ENCODE peak calls at places on chromosomes 12 and 14, in eight cellular contexts. One of them, this sample, is unnamed.

GRCh38 chr14:69238883-69239282 is 21.1 kb upstream of the GALNT16 start:
- DNase-seq in transverse colon: no peak
- DNase-seq in mammary epithelial cell: no peak
- DNase-seq in IMR-90: no peak
- DNase-seq in adrenal gland: no peak
- DNase-seq in A673: no peak
- DNase-seq in fibroblast of lung: no peak
- DNase-seq in tibial artery: no peak
- DNase-seq in this sample: no peak

GRCh38 chr14:77122555-77123125 is 19.0 kb downstream of the ZDHHC22 start:
- DNase-seq in A673: no peak
- DNase-seq in transverse colon: no peak
- DNase-seq in mammary epithelial cell: no peak
- DNase-seq in fibroblast of lung: no peak
- DNase-seq in IMR-90: no peak
- DNase-seq in tibial artery: no peak
- DNase-seq in adrenal gland: no peak
- DNase-seq in this sample: no peak

GRCh38 chr12:92139634-92140555 is 5.8 kb downstream of the BTG1 start:
- DNase-seq in IMR-90: peak; percentile 59
- DNase-seq in fibroblast of lung: peak; percentile 58
- DNase-seq in tibial artery: no peak
- DNase-seq in transverse colon: no peak
- DNase-seq in A673: no peak
- DNase-seq in adrenal gland: no peak
- DNase-seq in mammary epithelial cell: peak; percentile 76
- DNase-seq in this sample: no peak

GRCh38 chr12:51891843-51892242 is 3.9 kb downstream of the ANKRD33 start:
- DNase-seq in mammary epithelial cell: no peak
- DNase-seq in A673: no peak
- DNase-seq in fibroblast of lung: peak; percentile 51
- DNase-seq in tibial artery: no peak
- DNase-seq in transverse colon: no peak
- DNase-seq in IMR-90: peak; percentile 31
- DNase-seq in adrenal gland: no peak
- DNase-seq in this sample: no peak

GRCh38 chr14:103058209-103059055 is 1.1 kb upstream of the CDC42BPB start:
- DNase-seq in tibial artery: peak; percentile 69
- DNase-seq in transverse colon: no peak
- DNase-seq in mammary epithelial cell: no peak
- DNase-seq in fibroblast of lung: peak; percentile 14
- DNase-seq in adrenal gland: no peak
- DNase-seq in A673: no peak
- DNase-seq in IMR-90: peak; percentile 8
- DNase-seq in this sample: no peak

GRCh38 chr14:69282448-69282847 is 22.5 kb downstream of the GALNT16 start:
- DNase-seq in A673: no peak
- DNase-seq in mammary epithelial cell: no peak
- DNase-seq in tibial artery: no peak
- DNase-seq in transverse colon: no peak
- DNase-seq in adrenal gland: no peak
- DNase-seq in IMR-90: no peak
- DNase-seq in fibroblast of lung: no peak
- DNase-seq in this sample: no peak

GRCh38 chr14:91669867-91670266 is 62.0 kb downstream of the CATSPERB start:
- DNase-seq in tibial artery: no peak
- DNase-seq in transverse colon: no peak
- DNase-seq in IMR-90: no peak
- DNase-seq in adrenal gland: no peak
- DNase-seq in fibroblast of lung: no peak
- DNase-seq in A673: no peak
- DNase-seq in mammary epithelial cell: no peak
- DNase-seq in this sample: no peak

GRCh38 chr14:96106891-96107290 is 67.7 kb downstream of the C14orf132 start:
- DNase-seq in IMR-90: no peak
- DNase-seq in mammary epithelial cell: no peak
- DNase-seq in fibroblast of lung: no peak
- DNase-seq in adrenal gland: no peak
- DNase-seq in tibial artery: no peak
- DNase-seq in transverse colon: no peak
- DNase-seq in A673: no peak
- DNase-seq in this sample: no peak

DNA sequence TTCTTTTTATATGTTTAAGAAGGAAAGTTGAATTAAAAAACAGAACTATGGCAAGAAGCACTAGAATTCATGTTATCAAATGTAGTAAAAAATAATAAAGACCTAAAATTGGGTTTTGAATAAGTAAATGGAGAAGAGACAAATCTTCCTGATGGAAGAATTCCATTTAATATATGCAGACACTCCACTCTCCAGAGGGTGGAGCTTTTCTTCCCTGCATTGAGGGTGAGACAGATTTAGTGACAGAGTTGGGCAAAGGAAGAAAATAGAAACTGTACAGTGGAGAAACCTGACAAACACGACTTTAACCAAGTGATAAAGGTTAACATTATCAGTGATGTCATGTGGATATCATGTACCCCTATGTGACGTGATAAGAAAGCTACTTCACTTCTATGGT is 217.6 kb downstream of the PRKD1 start:
- DNase-seq in transverse colon: no peak
- DNase-seq in IMR-90: peak; percentile 7
- DNase-seq in adrenal gland: no peak
- DNase-seq in fibroblast of lung: peak; percentile 40
- DNase-seq in mammary epithelial cell: no peak
- DNase-seq in A673: peak; percentile 54
- DNase-seq in tibial artery: no peak
- DNase-seq in this sample: no peak
- TF ChIP-seq CTCF in transverse colon: no peak
- TF ChIP-seq CTCF in IMR-90: peak; percentile 33
- TF ChIP-seq CTCF in adrenal gland: no peak
- TF ChIP-seq CTCF in fibroblast of lung: peak; percentile 44
- TF ChIP-seq CTCF in mammary epithelial cell: no peak
- TF ChIP-seq CTCF in A673: peak; percentile 61
- TF ChIP-seq CTCF in tibial artery: peak; percentile 19
- TF ChIP-seq CTCF in this sample: no peak

GRCh38 chr14:61675291-61675690 is 20.0 kb upstream of the HIF1A start:
- DNase-seq in tibial artery: no peak
- DNase-seq in A673: no peak
- DNase-seq in transverse colon: no peak
- DNase-seq in fibroblast of lung: no peak
- DNase-seq in adrenal gland: no peak
- DNase-seq in mammary epithelial cell: no peak
- DNase-seq in IMR-90: no peak
- DNase-seq in this sample: no peak
- H3K4me1 ChIP-seq in tibial artery: no peaks in the 10 kb centered on the region
- H3K4me1 ChIP-seq in A673: no peaks in the 10 kb centered on the region
- H3K4me1 ChIP-seq in transverse colon: no peaks in the 10 kb centered on the region
- H3K4me1 ChIP-seq in fibroblast of lung: no peaks in the 10 kb centered on the region
- H3K4me1 ChIP-seq in adrenal gland: peaks cover 6% of the 10 kb centered on the region
- H3K4me1 ChIP-seq in mammary epithelial cell: peaks cover 7% of the 10 kb centered on the region
- H3K4me1 ChIP-seq in IMR-90: peaks cover 3% of the 10 kb centered on the region
- H3K4me1 ChIP-seq in this sample: no peaks in the 10 kb centered on the region

GRCh38 chr14:104169005-104169764 is 30.8 kb downstream of the KIF26A start:
- DNase-seq in tibial artery: no peak
- DNase-seq in A673: peak; percentile 11
- DNase-seq in IMR-90: no peak
- DNase-seq in fibroblast of lung: no peak
- DNase-seq in mammary epithelial cell: no peak
- DNase-seq in adrenal gland: no peak
- DNase-seq in transverse colon: no peak
- DNase-seq in this sample: no peak

GRCh38 chr14:104166698-104167097 is 28.3 kb downstream of the KIF26A start:
- DNase-seq in A673: no peak
- DNase-seq in transverse colon: no peak
- DNase-seq in tibial artery: no peak
- DNase-seq in fibroblast of lung: no peak
- DNase-seq in IMR-90: no peak
- DNase-seq in mammary epithelial cell: no peak
- DNase-seq in adrenal gland: no peak
- DNase-seq in this sample: no peak

GRCh38 chr14:104169765-104170113 is 31.4 kb downstream of the KIF26A start:
- DNase-seq in fibroblast of lung: no peak
- DNase-seq in A673: peak; percentile 51
- DNase-seq in tibial artery: no peak
- DNase-seq in mammary epithelial cell: no peak
- DNase-seq in IMR-90: no peak
- DNase-seq in transverse colon: no peak
- DNase-seq in adrenal gland: no peak
- DNase-seq in this sample: no peak

GRCh38 chr14:104171029-104171697 is 32.8 kb downstream of the KIF26A start:
- DNase-seq in transverse colon: no peak
- DNase-seq in mammary epithelial cell: peak; percentile 35
- DNase-seq in tibial artery: no peak
- DNase-seq in IMR-90: no peak
- DNase-seq in fibroblast of lung: no peak
- DNase-seq in A673: no peak
- DNase-seq in adrenal gland: no peak
- DNase-seq in this sample: no peak

GRCh38 chr14:104168603-104169002 is 30.2 kb downstream of the KIF26A start:
- DNase-seq in fibroblast of lung: no peak
- DNase-seq in mammary epithelial cell: no peak
- DNase-seq in transverse colon: no peak
- DNase-seq in A673: no peak
- DNase-seq in adrenal gland: no peak
- DNase-seq in tibial artery: no peak
- DNase-seq in IMR-90: no peak
- DNase-seq in this sample: no peak
- TF ChIP-seq CTCF in fibroblast of lung: no peak
- TF ChIP-seq CTCF in mammary epithelial cell: no peak
- TF ChIP-seq CTCF in transverse colon: no peak
- TF ChIP-seq CTCF in A673: no peak
- TF ChIP-seq CTCF in adrenal gland: no peak
- TF ChIP-seq CTCF in tibial artery: no peak
- TF ChIP-seq CTCF in IMR-90: no peak
- TF ChIP-seq CTCF in this sample: no peak

GRCh38 chr14:75970989-75971388 is 10.8 kb downstream of the TGFB3 start:
- DNase-seq in tibial artery: no peak
- DNase-seq in fibroblast of lung: no peak
- DNase-seq in IMR-90: no peak
- DNase-seq in transverse colon: no peak
- DNase-seq in mammary epithelial cell: no peak
- DNase-seq in adrenal gland: no peak
- DNase-seq in A673: no peak
- DNase-seq in this sample: no peak

GRCh38 chr14:75972729-75973480 is 8.9 kb downstream of the TGFB3 start:
- DNase-seq in adrenal gland: no peak
- DNase-seq in IMR-90: no peak
- DNase-seq in tibial artery: no peak
- DNase-seq in mammary epithelial cell: no peak
- DNase-seq in transverse colon: no peak
- DNase-seq in A673: no peak
- DNase-seq in fibroblast of lung: no peak
- DNase-seq in this sample: no peak

GRCh38 chr14:75969126-75969525 is 12.7 kb downstream of the TGFB3 start:
- DNase-seq in IMR-90: no peak
- DNase-seq in transverse colon: no peak
- DNase-seq in tibial artery: no peak
- DNase-seq in adrenal gland: no peak
- DNase-seq in mammary epithelial cell: no peak
- DNase-seq in fibroblast of lung: no peak
- DNase-seq in A673: no peak
- DNase-seq in this sample: no peak

GRCh38 chr14:75969891-75970290 is 11.9 kb downstream of the TGFB3 start:
- DNase-seq in mammary epithelial cell: no peak
- DNase-seq in tibial artery: no peak
- DNase-seq in A673: no peak
- DNase-seq in adrenal gland: no peak
- DNase-seq in transverse colon: no peak
- DNase-seq in fibroblast of lung: no peak
- DNase-seq in IMR-90: no peak
- DNase-seq in this sample: no peak

DNA sequence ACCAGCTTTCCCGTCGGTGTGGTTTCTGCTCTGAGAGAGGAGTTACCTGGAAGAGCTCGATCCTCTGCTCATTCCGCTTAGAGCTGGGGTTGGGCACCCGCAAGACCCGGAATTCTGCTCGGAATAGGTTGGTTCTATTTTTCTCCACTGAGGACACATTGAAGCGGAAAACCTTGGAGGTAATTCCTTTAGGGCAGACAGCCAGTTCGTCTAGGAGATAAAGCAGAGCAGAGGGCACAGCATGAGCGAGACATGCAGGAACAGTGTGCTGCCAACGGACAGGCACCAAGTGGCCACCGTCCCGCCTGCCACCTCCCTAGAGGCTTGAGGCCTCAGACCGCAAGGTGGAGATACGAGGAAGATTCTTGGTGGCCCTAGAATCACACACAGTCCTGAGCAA is 10.3 kb downstream of the TGFB3 start:
- DNase-seq in A673: no peak
- DNase-seq in IMR-90: no peak
- DNase-seq in transverse colon: no peak
- DNase-seq in adrenal gland: no peak
- DNase-seq in mammary epithelial cell: no peak
- DNase-seq in tibial artery: no peak
- DNase-seq in fibroblast of lung: no peak
- DNase-seq in this sample: no peak
- H3K4me1 ChIP-seq in A673: peaks cover 4% of the 10 kb centered on the region
- H3K4me1 ChIP-seq in IMR-90: no peaks in the 10 kb centered on the region
- H3K4me1 ChIP-seq in transverse colon: no peaks in the 10 kb centered on the region
- H3K4me1 ChIP-seq in adrenal gland: no peaks in the 10 kb centered on the region
- H3K4me1 ChIP-seq in mammary epithelial cell: no peaks in the 10 kb centered on the region
- H3K4me1 ChIP-seq in tibial artery: peaks cover 1% of the 10 kb centered on the region
- H3K4me1 ChIP-seq in fibroblast of lung: peaks cover 2% of the 10 kb centered on the region
- H3K4me1 ChIP-seq in this sample: no peaks in the 10 kb centered on the region

DNA sequence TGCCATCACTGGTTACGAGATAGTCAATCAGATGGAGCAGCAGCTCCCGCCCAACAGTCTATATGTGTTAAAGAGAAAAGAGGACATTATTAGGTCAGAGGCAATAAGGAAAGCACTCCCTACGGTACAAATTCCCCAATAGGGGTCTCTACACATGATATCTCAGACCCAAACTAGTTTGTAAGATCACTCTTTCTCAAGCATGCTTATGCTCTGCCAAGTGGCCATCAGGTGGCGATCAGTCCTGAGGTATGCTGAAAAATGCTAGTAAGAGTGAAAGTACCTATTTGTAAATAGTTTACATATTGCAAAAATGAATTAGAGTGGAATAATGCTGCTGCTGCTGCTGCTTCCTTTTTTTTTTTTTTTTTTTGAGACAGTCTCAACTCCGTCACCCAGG is 61.1 kb downstream of the CPM start:
- DNase-seq in A673: peak; percentile 40
- DNase-seq in transverse colon: no peak
- DNase-seq in tibial artery: no peak
- DNase-seq in fibroblast of lung: no peak
- DNase-seq in adrenal gland: no peak
- DNase-seq in IMR-90: peak; percentile 28
- DNase-seq in mammary epithelial cell: no peak
- DNase-seq in this sample: no peak
- TF ChIP-seq CTCF in A673: peak; percentile 53
- TF ChIP-seq CTCF in transverse colon: no peak
- TF ChIP-seq CTCF in tibial artery: no peak
- TF ChIP-seq CTCF in fibroblast of lung: peak; percentile 27
- TF ChIP-seq CTCF in adrenal gland: peak; percentile 11
- TF ChIP-seq CTCF in IMR-90: peak; percentile 33
- TF ChIP-seq CTCF in mammary epithelial cell: peak; percentile 46
- TF ChIP-seq CTCF in this sample: no peak

This sample was measured in uterus.